ENCODE peak calls at places on chromosome 3, in five cellular contexts. P is A549, V is esophagus muscularis mucosa, K is astrocyte of the spinal cord, U is choroid plexus epithelial cell. T is an unnamed sample.

GRCh38 chr3:28667646-28668376 is 319.2 kb upstream of the AZI2 start:
- DNase-seq in P (peak), V (no peak), K (peak), U (peak), T (peak)

GRCh38 chr3:139281512-139282196 is 62.2 kb upstream of the MRPS22 start:
- DNase-seq in P (no peak), V (no peak), K (no peak), U (no peak), T (peak)

GRCh38 chr3:148902173-148902791 is 37.2 kb downstream of the CPA3 start:
- DNase-seq in P (no peak), V (no peak), K (peak), U (peak), T (peak)

GRCh38 chr3:40911264-40911663 is 288.0 kb upstream of the CTNNB1 start:
- DNase-seq in P (no peak), V (peak), K (no peak), U (peak), T (no peak)

GRCh38 chr3:106945435-106945834 is 431.8 kb upstream of the CCDC54 start:
- DNase-seq in P (no peak), V (no peak), K (no peak), U (no peak), T (peak)

GRCh38 chr3:186620213-186621092 is 7.6 kb downstream of the AHSG start:
- DNase-seq in P (no peak), V (no peak), K (no peak), U (no peak), T (no peak)

GRCh38 chr3:63954182-63954581 is 42.0 kb upstream of the SCAANT1 start:
- DNase-seq in P (no peak), V (no peak), K (no peak), U (no peak), T (peak)

GRCh38 chr3:69649120-69649519 is 90.1 kb upstream of the MITF start:
- DNase-seq in P (peak), V (no peak), K (peak), U (peak), T (peak)

GRCh38 chr3:51712020-51712385 is 5.1 kb downstream of the GRM2 start:
- DNase-seq in P (no peak), V (no peak), K (no peak), U (no peak), T (no peak)

GRCh38 chr3:138824114-138824506 is 10.6 kb downstream of the PIK3CB start:
- DNase-seq in P (no peak), V (no peak), K (no peak), U (no peak), T (no peak)

GRCh38 chr3:125146601-125147490 is 65.7 kb downstream of the SLC12A8 start:
- DNase-seq in P (no peak), V (no peak), K (no peak), U (no peak), T (no peak)

GRCh38 chr3:52798978-52799476 is 4.4 kb downstream of the ITIH3 start:
- DNase-seq in P (peak), V (no peak), K (no peak), U (peak), T (peak)

GRCh38 chr3:99468918-99469317 is 169.5 kb upstream of the COL8A1 start:
- DNase-seq in P (no peak), V (no peak), K (no peak), U (no peak), T (no peak)

GRCh38 chr3:96449803-96450202 is 364.6 kb upstream of the EPHA6 start:
- DNase-seq in P (no peak), V (no peak), K (no peak), U (no peak), T (no peak)

GRCh38 chr3:63141-63845 is 133.3 kb upstream of the CHL1 start:
- DNase-seq in P (no peak), V (no peak), K (peak), U (no peak), T (peak)

GRCh38 chr3:18725668-18726407 is 300.7 kb upstream of the SATB1 start:
- DNase-seq in P (no peak), V (no peak), K (no peak), U (no peak), T (peak)

GRCh38 chr3:146640361-146640760 is 35.2 kb upstream of the PLSCR5 start:
- DNase-seq in P (no peak), V (no peak), K (no peak), U (no peak), T (no peak)

GRCh38 chr3:123445702-123446101 is 3.2 kb downstream of the ADCY5 start:
- DNase-seq in P (no peak), V (no peak), K (no peak), U (no peak), T (no peak)

GRCh38 chr3:64650710-64651109 is 37.1 kb downstream of the ADAMTS9 start:
- DNase-seq in P (no peak), V (no peak), K (peak), U (peak), T (peak)

GRCh38 chr3:130850044-130850797 is 43.7 kb upstream of the ATP2C1 start:
- DNase-seq in P (no peak), V (no peak), K (peak), U (peak), T (peak)

GRCh38 chr3:64345351-64345750 is 120.1 kb upstream of the PRICKLE2 start:
- DNase-seq in P (no peak), V (peak), K (peak), U (peak), T (peak)

GRCh38 chr3:78494831-78495230 is 1273.0 kb downstream of the ROBO1 start:
- DNase-seq in P (no peak), V (no peak), K (no peak), U (no peak), T (no peak)

GRCh38 chr3:175287361-175287963 is 428.3 kb downstream of the NAALADL2 start:
- DNase-seq in P (no peak), V (no peak), K (no peak), U (peak), T (no peak)

GRCh38 chr3:11764931-11765363 is 81.7 kb downstream of the TAMM41 start:
- DNase-seq in P (no peak), V (no peak), K (peak), U (peak), T (peak)

GRCh38 chr3:5186854-5187151 is 704 bp upstream of the EDEM1 start:
- DNase-seq in P (no peak), V (no peak), K (peak), U (peak), T (peak)

GRCh38 chr3:79247367-79248103 is 520.3 kb downstream of the ROBO1 start:
- DNase-seq in P (no peak), V (no peak), K (peak), U (peak), T (peak)

GRCh38 chr3:195616681-195617080 is 32.9 kb upstream of the APOD start:
- DNase-seq in P (no peak), V (no peak), K (no peak), U (no peak), T (no peak)

GRCh38 chr3:185084883-185085282 is 68.0 kb downstream of the C3orf70 start:
- DNase-seq in P (no peak), V (no peak), K (no peak), U (peak), T (peak)

GRCh38 chr3:16174976-16175901 is 759 bp downstream of the GALNT15 start:
- DNase-seq in P (no peak), V (peak), K (no peak), U (no peak), T (peak)

GRCh38 chr3:135989247-135989646 is 23.7 kb downstream of the PPP2R3A start:
- DNase-seq in P (no peak), V (no peak), K (peak), U (no peak), T (peak)

GRCh38 chr3:128794067-128794768 is 68.2 kb downstream of the RAB7A start:
- DNase-seq in P (no peak), V (no peak), K (peak), U (peak), T (peak)

GRCh38 chr3:105466495-105467080 is 99.9 kb downstream of the ALCAM start:
- DNase-seq in P (no peak), V (no peak), K (no peak), U (no peak), T (no peak)

GRCh38 chr3:100402150-100402706 is 889 bp downstream of the LNP1 start:
- DNase-seq in P (no peak), V (no peak), K (peak), U (peak), T (peak)

GRCh38 chr3:159989973-159990846 is 1.6 kb downstream of the IL12A start:
- DNase-seq in P (no peak), V (peak), K (no peak), U (no peak), T (peak)

GRCh38 chr3:159982442-159982841 is 6.2 kb upstream of the IL12A start:
- DNase-seq in P (no peak), V (peak), K (peak), U (peak), T (no peak)

GRCh38 chr3:159988617-159989251 is at the start of gene IL12A:
- DNase-seq in P (peak), V (peak), K (peak), U (peak), T (peak)

GRCh38 chr3:159991591-159991990 is 3.0 kb downstream of the IL12A start:
- DNase-seq in P (no peak), V (peak), K (no peak), U (no peak), T (no peak)

DNA sequence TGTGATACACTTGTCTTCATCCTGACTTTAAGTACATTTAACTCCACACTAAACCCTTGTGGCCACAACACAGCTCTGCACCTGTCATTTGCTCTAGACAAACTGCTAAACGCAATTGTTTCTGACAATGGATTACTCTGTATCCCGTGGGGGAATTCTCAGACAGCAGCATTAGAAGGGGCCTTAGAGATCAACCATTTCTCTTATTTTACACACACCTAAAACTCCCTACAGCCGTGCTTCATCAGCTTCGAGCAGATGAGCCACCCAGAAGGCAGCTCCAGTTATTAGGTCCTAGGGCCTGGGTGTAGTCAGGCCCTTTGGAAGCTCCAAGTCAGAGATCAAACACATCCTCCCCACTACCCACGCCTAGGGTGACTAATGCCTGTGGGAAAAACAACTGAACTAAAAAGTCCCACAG is 1.3 kb upstream of the IL12A start:
- DNase-seq in P (no peak), V (no peak), K (peak), U (peak), T (peak)
- TF ChIP-seq CTCF in P (no peak), V (no peak), K (peak), U (peak), T (peak)

GRCh38 chr3:50270422-50270831 is 1.5 kb downstream of the SEMA3B start:
- DNase-seq in P (no peak), V (no peak), K (no peak), U (no peak), T (no peak)
- H3K4me3 ChIP-seq in P (no peak), V (peak), K (no peak), U (no peak), T (no peak)

GRCh38 chr3:172094621-172095557 is 55.5 kb downstream of the FNDC3B start:
- DNase-seq in P (no peak), V (no peak), K (no peak), U (peak), T (peak)
- TF ChIP-seq CTCF in P (no peak), V (no peak), K (no peak), U (peak), T (peak)

GRCh38 chr3:120180731-120181412 is 86.6 kb upstream of the GSK3B start:
- DNase-seq in P (no peak), V (peak), K (no peak), U (no peak), T (no peak)
- H3K4me3 ChIP-seq in P (no peak), V (no peak), K (no peak), U (no peak), T (no peak)

DNA sequence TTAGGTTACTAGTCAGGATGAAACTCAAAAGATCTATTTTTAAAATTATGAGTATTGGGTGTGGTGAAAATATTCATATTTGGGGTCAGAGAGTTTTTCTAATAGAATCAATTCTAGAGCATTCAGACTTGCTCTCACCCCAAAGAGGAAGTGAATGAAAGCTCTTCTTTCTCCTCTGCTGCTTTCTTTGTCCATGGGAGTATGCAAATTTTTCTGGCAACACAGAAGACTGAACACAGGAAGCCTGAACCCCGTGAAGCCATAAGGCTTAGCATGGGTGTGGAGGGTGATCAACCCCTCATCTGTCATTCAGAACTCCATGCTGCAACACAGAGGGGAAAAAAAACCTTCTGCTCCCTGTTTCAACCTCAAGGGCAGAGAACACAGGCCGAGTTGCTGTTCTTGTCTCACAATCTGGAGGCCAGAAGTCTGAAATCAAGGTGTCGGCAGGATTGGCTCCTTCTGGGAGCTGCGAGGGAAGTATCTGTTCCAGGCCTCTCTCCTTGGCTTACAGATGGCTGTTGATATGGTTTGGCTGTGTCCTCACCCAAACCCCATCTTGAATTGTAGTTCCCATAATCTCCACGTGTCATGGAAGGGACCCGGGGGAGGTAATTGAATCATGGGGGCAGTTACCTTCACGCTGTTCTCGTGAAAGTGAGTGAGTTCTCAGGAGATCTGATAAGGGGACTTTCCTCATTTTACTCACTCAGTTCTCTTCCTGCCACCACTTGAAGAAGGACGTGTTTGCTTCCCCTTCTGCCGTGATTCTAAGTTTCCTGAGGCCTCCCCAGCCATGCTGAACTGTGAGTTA is 33.7 kb upstream of the CD47 start:
- DNase-seq in P (no peak), V (no peak), K (no peak), U (no peak), T (no peak)
- TF ChIP-seq CTCF in P (no peak), V (no peak), K (no peak), U (no peak), T (no peak)

DNA sequence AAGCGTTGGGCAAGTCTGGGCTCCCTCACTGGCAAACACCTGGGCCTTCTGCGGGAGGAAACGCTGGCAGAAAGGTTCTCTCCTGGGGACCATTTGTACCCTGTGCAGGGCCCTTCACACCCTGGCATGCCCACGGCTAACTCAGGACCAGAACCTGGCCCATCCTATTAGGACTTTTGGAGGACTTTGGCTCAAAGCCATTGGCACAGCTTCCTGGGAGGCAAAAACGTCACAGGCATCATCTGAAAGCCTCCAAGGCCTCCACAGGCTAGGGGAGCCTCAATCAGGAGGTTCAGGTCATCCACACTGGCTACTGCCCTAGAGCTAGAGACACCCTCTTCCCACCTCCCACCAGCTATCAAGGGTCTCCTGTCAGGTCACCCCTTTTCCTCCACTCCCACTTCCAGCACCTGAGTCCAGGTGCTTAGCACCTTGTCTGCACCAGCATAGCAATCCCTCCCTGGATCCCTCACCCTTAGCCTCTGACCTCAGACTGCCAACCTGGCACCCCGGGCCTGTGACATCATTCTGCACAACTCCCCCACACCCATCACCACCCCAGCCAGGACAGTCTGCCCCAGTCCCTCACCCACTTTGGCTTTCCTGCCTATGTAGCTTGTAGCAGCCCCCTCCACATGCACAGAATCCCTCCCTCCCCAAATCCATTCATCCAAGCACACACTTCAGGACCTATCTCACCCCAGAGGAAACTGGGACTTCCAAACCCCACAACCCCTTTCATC is 644 bp upstream of the PLXNB1 start:
- DNase-seq in P (no peak), V (no peak), K (no peak), U (no peak), T (no peak)
- H3K4me3 ChIP-seq in P (peak), V (peak), K (no peak), U (peak), T (no peak)

GRCh38 chr3:32148356-32148755 is 41.9 kb downstream of the GPD1L start:
- DNase-seq in P (no peak), V (no peak), K (no peak), U (no peak), T (no peak)
- TF ChIP-seq CTCF in P (no peak), V (no peak), K (no peak), U (no peak), T (no peak)

DNA sequence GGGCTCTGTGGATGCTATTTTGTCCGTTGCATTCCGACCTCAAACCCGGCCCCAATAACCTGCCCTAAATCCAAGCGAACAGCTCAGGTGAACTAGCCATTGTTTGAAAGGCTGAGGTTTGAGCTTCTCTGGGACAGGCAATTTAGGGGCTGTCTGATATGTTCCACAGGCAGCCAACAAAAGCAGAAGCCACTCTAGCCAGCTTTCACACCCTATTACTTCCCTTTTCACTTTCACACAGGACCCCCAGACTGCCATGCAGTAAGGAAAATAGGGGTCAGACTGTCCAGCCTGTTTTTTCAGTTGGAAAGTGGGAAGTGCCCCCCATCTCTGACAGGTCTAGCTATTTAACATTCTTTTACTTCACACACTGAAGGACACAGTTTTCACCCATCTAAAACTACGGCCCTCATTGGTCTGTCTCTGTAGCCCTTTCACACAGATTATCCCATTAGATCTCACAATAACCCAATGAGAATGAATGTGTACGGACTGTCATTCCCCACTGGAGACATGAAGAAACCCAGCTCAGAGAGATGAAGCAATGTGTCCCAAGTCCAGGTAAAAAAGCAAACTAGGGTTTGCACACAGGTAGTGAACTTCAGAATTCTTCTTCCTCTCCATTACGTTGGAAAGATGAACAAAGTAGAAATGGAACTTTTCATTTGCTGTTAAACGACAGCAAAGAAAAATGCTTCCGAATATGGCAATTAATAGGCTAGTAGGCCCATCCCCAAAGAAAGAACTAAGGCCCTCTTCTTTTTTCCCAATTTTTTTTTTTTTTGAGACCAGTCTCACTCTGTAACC is 1.9 kb downstream of the CCDC12 start:
- DNase-seq in P (no peak), V (no peak), K (no peak), U (no peak), T (no peak)
- H3K4me3 ChIP-seq in P (peak), V (no peak), K (no peak), U (no peak), T (no peak)

GRCh38 chr3:190120161-190121060 is at the start of gene P3H2:
- DNase-seq in P (peak), V (peak), K (peak), U (peak), T (peak)
- TF ChIP-seq CTCF in P (peak), V (peak), K (peak), U (peak), T (peak)

T was measured in fibroblast of mammary gland.